ENCODE peak calls at places on chromosomes 11 and 22, in seven cellular contexts. Z is SK-N-SH, R is astrocyte of the spinal cord, H is uterus, W is body of pancreas, C is BJ, F is brain microvascular endothelial cell. K is an unnamed sample.

GRCh38 chr22:49963647-49964026 is 3.1 kb downstream of the PIM3 start:
- DNase-seq in Z (peak), C (no peak), F (no peak), H (no peak), W (peak), R (no peak), K (no peak)

GRCh38 chr11:105609341-105609781 is 512 bp upstream of the GRIA4 start:
- DNase-seq in Z (peak), F (peak), R (peak), H (no peak), C (no peak), W (no peak), K (peak)

GRCh38 chr22:44033689-44034088 is 9.6 kb downstream of the PARVB start:
- DNase-seq in W (no peak), F (peak), C (no peak), H (no peak), Z (no peak), R (peak), K (peak)

GRCh38 chr22:49983148-49984042 is 22.8 kb downstream of the PIM3 start:
- DNase-seq in H (peak), R (no peak), F (no peak), W (peak), Z (peak), C (no peak), K (no peak)

GRCh38 chr11:1201395-1202153 is 21.3 kb upstream of the MUC5B start:
- DNase-seq in W (no peak), F (no peak), R (no peak), C (no peak), H (no peak), Z (no peak), K (no peak)

GRCh38 chr22:48703265-48703941 is 1124.3 kb downstream of the BRD1 start:
- DNase-seq in Z (no peak), C (no peak), H (no peak), W (no peak), R (no peak), F (no peak), K (no peak)

GRCh38 chr11:16280256-16280682 is 76.1 kb downstream of the SOX6 start:
- DNase-seq in C (no peak), F (no peak), W (no peak), R (no peak), H (no peak), Z (no peak), K (no peak)

GRCh38 chr11:96049426-96049825 is 125.5 kb upstream of the MTMR2 start:
- DNase-seq in C (no peak), R (peak), Z (no peak), F (peak), H (no peak), W (no peak), K (peak)

GRCh38 chr11:64256300-64256699 is 5.0 kb downstream of the PLCB3 start:
- DNase-seq in Z (peak), F (no peak), H (no peak), W (no peak), C (no peak), R (no peak), K (no peak)

GRCh38 chr11:115126515-115127208 is 377.6 kb downstream of the CADM1 start:
- DNase-seq in R (no peak), F (no peak), W (no peak), H (no peak), Z (no peak), C (no peak), K (no peak)

GRCh38 chr11:6251990-6252473 is 7.6 kb upstream of the CCKBR start:
- DNase-seq in F (no peak), Z (no peak), W (peak), R (no peak), H (no peak), C (no peak), K (peak)

GRCh38 chr11:75270896-75271415 is 30.4 kb downstream of the TPBGL start:
- DNase-seq in W (no peak), R (no peak), Z (no peak), H (no peak), C (no peak), F (no peak), K (peak)

GRCh38 chr11:65545853-65546216 is 12.3 kb downstream of the LTBP3 start:
- DNase-seq in F (no peak), H (no peak), C (no peak), Z (no peak), W (no peak), R (no peak), K (no peak)
- H3K4me3 ChIP-seq in F (no peak), H (no peak), C (no peak), Z (no peak), W (no peak), R (no peak), K (no peak)

GRCh38 chr11:42172441-42172840 is 713.0 kb upstream of the LRRC4C start:
- DNase-seq in C (no peak), Z (no peak), R (no peak), F (no peak), H (no peak), W (no peak), K (no peak)

GRCh38 chr11:42171046-42171445 is 711.6 kb upstream of the LRRC4C start:
- DNase-seq in W (no peak), F (no peak), Z (no peak), C (no peak), H (no peak), R (no peak), K (no peak)

GRCh38 chr11:42175203-42175602 is 715.8 kb upstream of the LRRC4C start:
- DNase-seq in W (no peak), Z (no peak), H (no peak), R (peak), F (peak), C (peak), K (peak)

GRCh38 chr11:42170601-42171000 is 711.1 kb upstream of the LRRC4C start:
- DNase-seq in F (no peak), W (no peak), H (no peak), C (no peak), Z (no peak), R (no peak), K (no peak)
- TF ChIP-seq CTCF in F (no peak), W (no peak), H (no peak), C (no peak), Z (no peak), R (no peak), K (no peak)

GRCh38 chr11:13235895-13236294 is 41.7 kb upstream of the BMAL1 start:
- DNase-seq in R (no peak), F (no peak), W (no peak), C (no peak), H (no peak), Z (no peak), K (no peak)

GRCh38 chr11:13229136-13229535 is 48.5 kb upstream of the BMAL1 start:
- DNase-seq in W (no peak), C (no peak), R (no peak), H (no peak), Z (no peak), F (no peak), K (no peak)

GRCh38 chr11:13228569-13228968 is 49.0 kb upstream of the BMAL1 start:
- DNase-seq in W (no peak), C (no peak), F (no peak), H (no peak), Z (no peak), R (no peak), K (no peak)

GRCh38 chr11:13229675-13230359 is 47.8 kb upstream of the BMAL1 start:
- DNase-seq in W (no peak), H (no peak), C (no peak), F (no peak), Z (no peak), R (no peak), K (no peak)

DNA sequence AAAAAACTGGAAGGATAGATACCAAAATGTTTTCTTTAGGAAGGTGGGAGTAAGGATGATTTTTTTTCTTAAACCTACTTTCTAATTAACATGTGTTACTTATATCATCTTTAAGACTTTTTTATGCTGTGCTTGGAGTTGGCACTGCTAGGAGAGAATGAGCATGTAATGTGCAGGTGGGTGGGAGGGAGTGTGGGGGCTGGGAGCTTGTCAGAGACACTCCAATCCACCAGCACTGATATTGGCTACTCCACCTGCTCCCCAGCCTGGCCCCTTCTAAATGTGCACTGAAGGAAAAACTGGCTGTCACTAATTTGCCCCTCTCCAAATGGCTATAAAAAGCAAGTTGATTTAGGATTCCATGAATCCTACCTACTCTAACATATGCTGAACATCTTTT is 44.4 kb upstream of the BMAL1 start:
- DNase-seq in H (no peak), Z (no peak), R (no peak), C (no peak), W (no peak), F (no peak), K (no peak)
- H3K4me3 ChIP-seq in H (no peak), Z (no peak), R (no peak), C (no peak), W (no peak), F (no peak), K (no peak)

GRCh38 chr11:116215471-116216113 is 557.2 kb downstream of the BUD13 start:
- DNase-seq in F (no peak), W (no peak), R (no peak), H (no peak), Z (no peak), C (no peak), K (no peak)
- TF ChIP-seq CTCF in F (peak), W (no peak), R (peak), H (no peak), Z (peak), C (peak), K (no peak)

DNA sequence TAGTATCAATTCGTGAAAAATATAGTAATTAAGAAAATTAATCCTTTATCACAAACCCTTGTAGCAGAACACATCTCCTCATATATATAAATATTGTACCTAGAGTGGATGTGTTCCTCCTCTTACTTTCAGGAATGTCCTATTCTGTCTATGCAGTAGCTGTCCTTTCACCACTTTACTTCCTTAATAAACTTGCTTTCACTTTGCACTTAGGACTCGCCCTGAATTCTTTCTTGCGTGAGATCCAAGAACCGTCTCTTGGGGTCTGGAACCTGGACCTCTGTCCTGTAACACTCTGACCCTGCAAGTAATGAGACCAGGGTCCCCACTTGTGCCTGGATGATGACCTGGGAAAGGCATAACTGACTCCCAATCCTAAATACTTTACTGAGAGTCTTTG is 69.5 kb downstream of the FAM168A start:
- DNase-seq in Z (no peak), F (no peak), H (no peak), W (no peak), C (no peak), R (no peak), K (peak)
- H3K4me3 ChIP-seq in Z (no peak), F (no peak), H (no peak), W (no peak), C (no peak), R (no peak), K (peak)

GRCh38 chr22:24093855-24094254 is 82.8 kb downstream of the CABIN1 start:
- DNase-seq in W (no peak), Z (no peak), C (no peak), R (no peak), F (no peak), H (no peak), K (no peak)

GRCh38 chr22:24089951-24090350 is 78.8 kb downstream of the CABIN1 start:
- DNase-seq in C (no peak), W (no peak), R (no peak), H (no peak), F (no peak), Z (no peak), K (no peak)

GRCh38 chr22:24088796-24089195 is 77.7 kb downstream of the CABIN1 start:
- DNase-seq in H (no peak), C (peak), F (no peak), Z (no peak), R (peak), W (no peak), K (peak)

GRCh38 chr22:24090581-24090980 is 79.5 kb downstream of the CABIN1 start:
- DNase-seq in C (no peak), H (no peak), W (no peak), Z (no peak), F (no peak), R (no peak), K (no peak)

GRCh38 chr22:24091551-24092420 is 80.7 kb downstream of the CABIN1 start:
- DNase-seq in W (no peak), Z (no peak), H (no peak), F (no peak), C (no peak), R (no peak), K (no peak)
- TF ChIP-seq CTCF in W (no peak), Z (no peak), H (no peak), F (no peak), C (no peak), R (no peak), K (no peak)

GRCh38 chr22:46769706-46770105 is 7.3 kb downstream of the TBC1D22A start:
- DNase-seq in R (no peak), Z (no peak), H (no peak), C (no peak), F (no peak), W (no peak), K (no peak)

GRCh38 chr22:46770151-46770641 is 7.7 kb downstream of the TBC1D22A start:
- DNase-seq in Z (no peak), R (no peak), C (no peak), W (no peak), H (no peak), F (no peak), K (no peak)

GRCh38 chr22:46769191-46769675 is 6.8 kb downstream of the TBC1D22A start:
- DNase-seq in W (no peak), F (no peak), C (no peak), R (no peak), H (no peak), Z (no peak), K (no peak)

GRCh38 chr22:46773074-46773473 is 10.6 kb downstream of the TBC1D22A start:
- DNase-seq in H (no peak), C (no peak), R (no peak), Z (no peak), W (no peak), F (no peak), K (no peak)

GRCh38 chr22:46770726-46771125 is 8.3 kb downstream of the TBC1D22A start:
- DNase-seq in W (no peak), F (no peak), C (no peak), Z (no peak), H (no peak), R (no peak), K (no peak)
- H3K4me3 ChIP-seq in W (no peak), F (no peak), C (no peak), Z (no peak), H (no peak), R (no peak), K (no peak)

DNA sequence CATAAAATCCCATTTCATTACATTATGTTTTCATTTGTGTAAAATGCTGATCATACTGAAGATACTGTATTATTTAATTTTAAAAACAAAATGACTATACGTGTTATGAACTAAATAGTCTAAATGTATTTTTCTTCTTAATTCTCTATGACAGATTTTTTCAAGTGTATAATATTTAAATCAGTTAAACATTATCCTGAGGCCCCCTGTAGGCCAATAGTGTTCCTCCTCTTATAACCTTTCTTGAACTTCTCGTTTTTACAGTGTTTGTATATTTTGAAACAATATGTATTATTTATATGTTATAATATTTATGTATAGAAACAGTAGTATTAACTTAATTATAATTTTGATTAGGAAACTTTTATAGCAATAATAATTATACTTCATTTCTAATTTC is 151.1 kb upstream of the CHORDC1 start:
- DNase-seq in H (no peak), W (no peak), C (no peak), R (no peak), F (no peak), Z (no peak), K (no peak)
- TF ChIP-seq CTCF in H (no peak), W (no peak), C (no peak), R (no peak), F (no peak), Z (peak), K (no peak)

DNA sequence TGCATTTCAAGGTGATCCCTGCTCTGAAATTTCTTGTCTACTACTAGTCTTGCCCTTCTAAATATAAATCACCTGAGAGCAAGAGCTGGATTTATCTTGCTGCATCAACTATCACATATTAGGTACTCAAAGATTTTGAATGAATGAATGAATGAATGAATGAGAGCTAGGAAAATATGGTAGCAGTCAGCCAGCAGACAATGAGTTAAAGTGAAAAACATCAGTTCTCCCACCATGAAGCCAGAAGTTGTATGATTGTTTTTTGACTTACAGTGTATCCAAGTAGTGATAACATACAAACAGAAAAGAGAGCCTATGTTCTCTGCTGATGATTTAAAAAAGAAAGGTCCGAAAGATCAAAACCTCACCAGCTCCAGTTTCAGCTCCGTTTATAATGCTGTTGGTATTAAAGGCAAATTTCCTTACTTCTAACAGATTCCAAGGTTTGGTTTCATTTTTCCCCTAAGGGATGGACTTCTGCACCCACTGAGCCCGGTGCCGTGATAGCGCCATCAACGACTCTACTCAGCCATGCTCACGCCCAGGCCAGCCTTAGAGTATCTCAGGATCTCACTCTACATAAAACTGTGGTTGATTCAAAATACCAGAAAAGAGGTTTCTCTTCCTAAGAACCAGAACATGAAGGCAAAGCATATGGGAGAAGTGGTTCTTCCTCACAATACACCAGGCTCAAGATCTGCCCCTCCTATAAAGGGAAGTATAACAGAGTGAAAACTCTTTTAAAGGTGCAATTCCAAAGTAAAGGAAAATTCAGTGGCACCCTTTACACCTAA is 92.0 kb downstream of the SGSM3 start:
- DNase-seq in Z (no peak), F (no peak), C (no peak), W (no peak), R (no peak), H (no peak), K (no peak)
- H3K4me3 ChIP-seq in Z (no peak), F (no peak), C (no peak), W (no peak), R (no peak), H (no peak), K (no peak)

GRCh38 chr11:118263694-118264567 is at the start of gene MPZL2:
- DNase-seq in R (no peak), C (no peak), F (no peak), Z (no peak), H (no peak), W (peak), K (no peak)
- TF ChIP-seq CTCF in R (no peak), C (no peak), F (no peak), Z (no peak), H (no peak), W (no peak), K (no peak)

K was measured in fibroblast of villous mesenchyme.